ENCODE peak calls at places on chromosomes 7 and 10, in four cellular contexts. H is mesothelial cell of epicardium; Z is CD4-positive, alpha-beta T cell; W is AG09309. K is an unnamed sample.

GRCh38 chr7:143390098-143390772 is 9.1 kb downstream of the ZYX start:
- DNase-seq in W (no peak), H (no peak), Z (no peak), K (no peak)

GRCh38 chr7:110522061-110522750 is 568.7 kb upstream of the LRRN3 start:
- DNase-seq in H (no peak), W (no peak), Z (no peak), K (no peak)

GRCh38 chr7:23469150-23469960 is 936 bp downstream of the IGF2BP3 start:
- DNase-seq in Z (peak), H (peak), W (no peak), K (no peak)

GRCh38 chr7:30977896-30978564 is 14.3 kb downstream of the GHRHR start:
- DNase-seq in W (no peak), Z (no peak), H (peak), K (no peak)

GRCh38 chr7:471866-472639 is 47.6 kb downstream of the PDGFA start:
- DNase-seq in Z (no peak), H (peak), W (peak), K (peak)

GRCh38 chr7:133408212-133408611 is 155.3 kb downstream of the EXOC4 start:
- DNase-seq in H (no peak), W (no peak), Z (no peak), K (no peak)

GRCh38 chr7:1707756-1708611 is 37.9 kb downstream of the ELFN1 start:
- DNase-seq in H (no peak), W (no peak), Z (no peak), K (no peak)

GRCh38 chr10:75662715-75663114 is 231.3 kb downstream of the LRMDA start:
- DNase-seq in W (peak), Z (no peak), H (no peak), K (peak)

GRCh38 chr10:97633921-97634320 is 621 bp upstream of the MORN4 start:
- DNase-seq in Z (no peak), W (no peak), H (no peak), K (no peak)

GRCh38 chr10:84008878-84009277 is 130.4 kb upstream of the GHITM start:
- DNase-seq in Z (no peak), W (no peak), H (no peak), K (no peak)

GRCh38 chr10:349081-349480 is 213.8 kb downstream of the ZMYND11 start:
- DNase-seq in W (no peak), Z (no peak), H (no peak), K (no peak)

GRCh38 chr10:32139223-32140073 is 83.2 kb upstream of the KIF5B start:
- DNase-seq in Z (no peak), H (no peak), W (peak), K (peak)

GRCh38 chr7:120337308-120337907 is 64.4 kb downstream of the KCND2 start:
- DNase-seq in W (no peak), H (no peak), Z (no peak), K (no peak)

GRCh38 chr7:35793225-35793579 is 7.7 kb upstream of the SEPTIN7 start:
- DNase-seq in H (no peak), Z (no peak), W (no peak), K (no peak)

GRCh38 chr10:87860156-87860795 is 3.1 kb downstream of the KLLN start:
- DNase-seq in Z (no peak), H (no peak), W (peak), K (no peak)

GRCh38 chr10:36489181-36489927 is 636.0 kb upstream of the ANKRD30A start:
- DNase-seq in H (no peak), Z (no peak), W (no peak), K (no peak)

GRCh38 chr10:69854685-69855345 is 53.1 kb downstream of the COL13A1 start:
- DNase-seq in Z (no peak), W (no peak), H (no peak), K (no peak)

GRCh38 chr7:26156454-26157365 is 4.7 kb downstream of the NFE2L3 start:
- DNase-seq in W (peak), H (no peak), Z (no peak), K (peak)

GRCh38 chr7:100483728-100484635 is at the start of gene NYAP1:
- DNase-seq in H (peak), W (no peak), Z (peak), K (no peak)

GRCh38 chr10:104480797-104481196 is 127.2 kb downstream of the CFAP58 start:
- DNase-seq in W (no peak), Z (no peak), H (no peak), K (no peak)

GRCh38 chr10:104483582-104483981 is 129.9 kb downstream of the CFAP58 start:
- DNase-seq in H (no peak), Z (no peak), W (no peak), K (no peak)

GRCh38 chr10:104488046-104488832 is 134.6 kb downstream of the CFAP58 start:
- DNase-seq in Z (no peak), H (no peak), W (no peak), K (no peak)

GRCh38 chr10:104486803-104487202 is 133.2 kb downstream of the CFAP58 start:
- DNase-seq in Z (no peak), W (no peak), H (no peak), K (no peak)

DNA sequence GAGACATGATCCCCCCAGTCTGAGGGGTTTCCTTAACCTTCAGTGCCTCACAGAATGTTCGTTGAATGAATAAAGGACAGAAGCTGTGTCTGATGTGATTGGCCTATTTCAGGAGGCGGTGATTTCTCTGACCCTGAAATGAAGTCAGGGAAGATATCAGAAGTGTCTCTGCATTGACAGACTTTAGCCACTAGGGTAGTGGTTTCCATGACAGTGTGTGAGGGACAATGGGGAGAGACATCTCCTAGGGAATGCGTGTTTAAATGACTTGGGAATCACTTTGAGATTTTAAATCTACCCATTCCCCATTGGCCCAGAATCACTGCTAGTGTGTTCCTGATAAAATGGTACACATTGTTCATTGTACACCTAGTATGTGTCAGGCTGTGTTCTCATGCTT is 132.0 kb downstream of the CFAP58 start:
- DNase-seq in H (no peak), W (no peak), Z (no peak), K (no peak)
- TF ChIP-seq CTCF in H (peak), W (no peak), Z (no peak), K (peak)

DNA sequence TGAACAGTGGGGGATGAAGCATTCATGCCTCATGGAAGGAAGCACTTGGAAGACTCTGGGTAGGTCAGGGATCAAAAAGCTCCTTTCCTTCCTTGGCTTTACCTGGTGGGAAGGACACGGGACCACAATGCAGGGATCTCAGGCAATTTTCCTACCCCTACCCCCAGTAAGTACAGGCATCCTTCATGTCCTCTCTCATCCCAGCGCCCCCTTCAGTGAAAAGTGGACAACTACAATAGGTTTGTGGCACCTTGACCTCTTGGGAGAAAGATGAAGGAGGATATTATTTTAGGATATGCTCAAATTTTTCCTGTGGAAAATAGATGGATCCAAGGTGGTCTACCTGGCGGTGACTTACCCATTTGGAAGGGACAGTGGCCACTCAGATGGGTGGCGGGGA is 16.5 kb downstream of the AFAP1L2 start:
- DNase-seq in W (no peak), H (no peak), Z (no peak), K (no peak)
- TF ChIP-seq CTCF in W (no peak), H (peak), Z (no peak), K (no peak)

GRCh38 chr10:3292601-3293000 is 120.0 kb upstream of the PITRM1 start:
- DNase-seq in Z (no peak), H (no peak), W (no peak), K (peak)

GRCh38 chr10:3295501-3296005 is 123.0 kb upstream of the PITRM1 start:
- DNase-seq in H (no peak), Z (no peak), W (no peak), K (no peak)

GRCh38 chr10:3290550-3290949 is 118.0 kb upstream of the PITRM1 start:
- DNase-seq in W (no peak), H (no peak), Z (no peak), K (no peak)

GRCh38 chr10:3293536-3294431 is 121.2 kb upstream of the PITRM1 start:
- DNase-seq in W (peak), Z (no peak), H (no peak), K (no peak)

GRCh38 chr10:3294919-3295318 is 122.3 kb upstream of the PITRM1 start:
- DNase-seq in H (no peak), W (no peak), Z (no peak), K (no peak)
- TF ChIP-seq CTCF in H (no peak), W (no peak), Z (no peak), K (no peak)

GRCh38 chr7:96591900-96592676 is 117.6 kb downstream of the SEM1 start:
- DNase-seq in W (no peak), Z (no peak), H (no peak), K (no peak)

GRCh38 chr7:96591159-96591899 is 118.3 kb downstream of the SEM1 start:
- DNase-seq in W (no peak), Z (no peak), H (no peak), K (no peak)

GRCh38 chr7:96598421-96598820 is 111.2 kb downstream of the SEM1 start:
- DNase-seq in H (no peak), W (no peak), Z (no peak), K (no peak)

GRCh38 chr7:96599288-96599936 is 110.2 kb downstream of the SEM1 start:
- DNase-seq in W (no peak), H (no peak), Z (no peak), K (no peak)

DNA sequence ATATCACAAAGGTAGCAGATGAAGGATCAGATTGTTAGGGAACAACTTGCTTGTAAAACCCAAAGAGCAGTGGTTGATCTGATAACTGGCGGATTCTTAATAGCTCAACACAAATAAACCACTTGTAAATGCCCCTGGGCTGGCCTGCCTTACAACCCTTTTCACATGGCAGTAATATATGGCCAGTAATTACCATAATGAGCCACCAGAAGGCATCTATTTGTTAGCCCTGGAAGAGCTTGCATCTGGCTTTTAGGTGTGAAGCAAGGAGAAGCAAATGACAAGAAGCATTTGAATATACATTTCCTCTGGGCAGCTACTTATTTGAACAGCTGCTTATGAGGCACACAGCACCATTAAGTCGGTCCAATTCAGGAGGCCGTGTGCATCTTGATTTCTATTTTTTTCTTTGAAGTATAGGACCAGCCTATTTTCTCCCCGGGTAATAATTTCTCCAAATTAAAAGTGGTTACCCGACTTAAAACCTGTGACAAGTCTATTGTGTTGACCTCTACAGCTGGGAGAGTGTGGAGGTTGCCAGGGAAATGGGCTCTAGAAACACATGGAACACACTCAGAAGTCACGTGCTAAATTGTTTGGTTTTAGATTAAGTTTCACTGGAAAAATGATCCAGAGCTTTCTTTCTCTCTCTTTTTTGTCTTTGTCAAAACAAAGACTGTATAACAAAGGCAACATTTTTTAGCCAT is 113.4 kb downstream of the SEM1 start:
- DNase-seq in Z (no peak), W (no peak), H (no peak), K (no peak)
- TF ChIP-seq CTCF in Z (no peak), W (peak), H (no peak), K (no peak)

GRCh38 chr7:80781146-80781545 is 137.7 kb downstream of the SEMA3C start:
- DNase-seq in H (no peak), Z (no peak), W (no peak), K (no peak)
- TF ChIP-seq CTCF in H (no peak), Z (no peak), W (no peak), K (no peak)

DNA sequence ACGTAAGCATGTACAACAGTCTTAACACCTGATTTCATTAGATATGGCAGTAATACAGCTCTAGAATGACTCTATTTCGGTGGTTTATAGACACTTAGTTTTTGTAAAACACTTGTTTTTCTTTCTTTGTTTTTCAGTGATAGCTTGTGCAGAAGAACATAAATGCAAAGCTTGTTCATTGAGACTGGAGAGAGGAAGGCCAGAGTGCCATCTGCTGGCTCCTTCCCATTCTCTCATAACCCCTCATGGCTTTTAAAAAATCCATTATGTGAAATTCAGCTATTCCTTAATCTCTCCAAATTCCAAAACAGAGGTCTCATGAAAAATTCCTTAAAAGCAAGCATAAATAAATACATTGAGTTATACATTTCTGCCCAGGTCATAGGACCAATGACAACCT is 76.3 kb downstream of the CACNB2 start:
- DNase-seq in W (no peak), H (no peak), Z (no peak), K (no peak)
- TF ChIP-seq CTCF in W (peak), H (no peak), Z (no peak), K (peak)

GRCh38 chr7:139109188-139109982 is at the start of gene ZC3HAV1:
- DNase-seq in W (peak), Z (peak), H (peak), K (peak)
- TF ChIP-seq CTCF in W (peak), Z (no peak), H (no peak), K (no peak)

K was measured in BJ.